ENCODE peak calls at places on chromosomes 6 and 20, in eight cellular contexts. N, X, B, V, Q, Z, O and J are unnamed samples.
A peak's percentile ranks its signal among the peaks of the same experiment; 100 is the strongest.

GRCh38 chr6:21123485-21124436 is 469.8 kb upstream of the SOX4 start:
- DNase-seq in N (no peak), X (no peak), B (no peak), V (no peak), Q (no peak), Z (no peak), O (no peak), J (no peak)

GRCh38 chr6:45590751-45591184 is 213.0 kb upstream of the SUPT3H start:
- DNase-seq in N (peak; percentile 63), X (no peak), B (peak; percentile 77), V (no peak), Q (no peak), Z (no peak), O (peak; percentile 51), J (no peak)

GRCh38 chr6:161009991-161010390 is 18.4 kb downstream of the MAP3K4 start:
- DNase-seq in N (no peak), X (no peak), B (no peak), V (no peak), Q (no peak), Z (no peak), O (no peak), J (no peak)

GRCh38 chr6:163260111-163260895 is 154.2 kb upstream of the QKI start:
- DNase-seq in N (peak; percentile 47), X (no peak), B (peak; percentile 65), V (no peak), Q (no peak), Z (no peak), O (peak; percentile 3), J (no peak)

GRCh38 chr6:7172605-7173185 is 64.9 kb downstream of the RREB1 start:
- DNase-seq in N (peak; percentile 62), X (no peak), B (peak; percentile 58), V (no peak), Q (no peak), Z (no peak), O (peak; percentile 79), J (no peak)

GRCh38 chr20:49115565-49115964 is 69.5 kb downstream of the CSE1L start:
- DNase-seq in N (peak; percentile 50), X (no peak), B (peak; percentile 71), V (no peak), Q (no peak), Z (no peak), O (peak; percentile 74), J (no peak)

GRCh38 chr20:54044156-54044555 is 26.2 kb downstream of the BCAS1 start:
- DNase-seq in N (peak; percentile 74), X (peak; percentile 64), B (peak; percentile 81), V (no peak), Q (no peak), Z (peak; percentile 62), O (peak; percentile 87), J (no peak)

GRCh38 chr20:33667245-33668086 is 723 bp downstream of the ACTL10 start:
- DNase-seq in N (peak; percentile 79), X (no peak), B (peak; percentile 86), V (no peak), Q (peak; percentile 69), Z (peak; percentile 40), O (peak; percentile 74), J (peak; percentile 97)

GRCh38 chr20:45970646-45971424 is 1.2 kb downstream of the ZNF335 start:
- DNase-seq in N (peak; percentile 18), X (no peak), B (peak; percentile 43), V (no peak), Q (no peak), Z (no peak), O (peak; percentile 32), J (peak; percentile 33)

GRCh38 chr6:97449437-97449966 is 166.5 kb upstream of the MMS22L start:
- DNase-seq in N (no peak), X (no peak), B (no peak), V (no peak), Q (no peak), Z (no peak), O (no peak), J (no peak)

GRCh38 chr6:149823013-149823412 is 41.1 kb downstream of the LRP11 start:
- DNase-seq in N (no peak), X (no peak), B (no peak), V (no peak), Q (no peak), Z (no peak), O (no peak), J (no peak)
- TF ChIP-seq CTCF in N (peak; percentile 14), X (no peak), B (no peak), V (no peak), Q (no peak), Z (no peak), O (no peak), J (no peak)

GRCh38 chr6:141594874-141595273 is 537.9 kb upstream of the GJE1 start:
- DNase-seq in N (no peak), X (no peak), B (no peak), V (no peak), Q (no peak), Z (no peak), O (peak; percentile 2), J (no peak)
- TF ChIP-seq CTCF in N (peak; percentile 23), X (no peak), B (no peak), V (no peak), Q (no peak), Z (peak; percentile 5), O (no peak), J (no peak)

GRCh38 chr20:7989379-7989778 is 30.2 kb downstream of the TMX4 start:
- DNase-seq in N (no peak), X (no peak), B (peak; percentile 11), V (no peak), Q (no peak), Z (no peak), O (peak; percentile 34), J (no peak)
- TF ChIP-seq CTCF in N (no peak), X (no peak), B (no peak), V (no peak), Q (no peak), Z (no peak), O (peak; percentile 11), J (no peak)

GRCh38 chr20:34956751-34957472 is 1.2 kb downstream of the MYH7B start:
- DNase-seq in N (no peak), X (no peak), B (no peak), V (no peak), Q (no peak), Z (no peak), O (no peak), J (no peak)

GRCh38 chr20:34953960-34954359 is 1.6 kb downstream of the GSS start:
- DNase-seq in N (no peak), X (no peak), B (no peak), V (no peak), Q (no peak), Z (no peak), O (no peak), J (no peak)

GRCh38 chr20:34954905-34955231 is 738 bp downstream of the GSS start:
- DNase-seq in N (no peak), X (no peak), B (peak; percentile 38), V (no peak), Q (no peak), Z (no peak), O (no peak), J (peak; percentile 50)

GRCh38 chr20:34956041-34956458 is 382 bp downstream of the MYH7B start:
- DNase-seq in N (no peak), X (no peak), B (no peak), V (no peak), Q (no peak), Z (no peak), O (no peak), J (no peak)

GRCh38 chr20:34955232-34956040 is at the start of the genes GSS and MYH7B:
- DNase-seq in N (peak; percentile 97), X (peak; percentile 68), B (peak; percentile 99), V (peak; percentile 93), Q (peak; percentile 98), Z (peak; percentile 95), O (peak; percentile 95), J (peak; percentile 100)
- TF ChIP-seq CTCF in N (peak; percentile 44), X (peak; percentile 62), B (peak; percentile 58), V (peak; percentile 51), Q (no peak), Z (peak; percentile 6), O (peak; percentile 58), J (no peak)

DNA sequence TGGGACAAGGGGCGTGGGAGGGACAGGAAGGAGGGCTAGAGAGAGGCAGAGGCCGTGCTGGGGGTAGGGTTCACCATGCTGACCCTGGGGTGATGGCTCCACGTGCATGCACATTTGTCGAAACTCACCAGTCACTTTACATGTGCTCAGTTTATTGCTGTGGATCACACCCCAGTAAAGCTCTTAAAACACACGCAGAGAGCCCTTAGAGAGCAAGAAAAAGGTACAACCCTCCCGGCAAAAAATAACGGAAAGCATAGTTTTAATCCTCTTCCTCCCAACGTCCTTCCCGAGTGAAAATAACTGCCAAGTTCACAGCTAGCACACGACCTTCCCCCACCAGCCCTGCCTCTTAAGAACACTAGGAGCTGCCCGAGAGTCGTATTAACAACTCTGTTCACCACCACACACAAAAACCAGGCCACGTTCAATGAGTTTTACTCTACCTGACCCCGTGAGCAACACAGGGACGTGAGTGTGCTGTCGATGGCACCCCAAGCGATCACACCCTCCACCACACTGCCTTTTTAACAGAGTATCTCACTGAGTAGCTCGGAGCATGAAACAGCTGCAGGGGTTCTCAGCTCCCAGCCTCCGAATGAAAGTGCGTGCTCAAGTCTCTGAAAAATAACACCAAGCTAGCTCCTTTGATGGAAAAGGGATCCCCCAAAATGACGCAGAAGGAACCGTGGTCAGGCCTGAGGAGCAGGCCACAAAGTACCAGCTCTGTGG is 39.7 kb downstream of the TAF4 start:
- DNase-seq in N (peak; percentile 82), X (peak; percentile 12), B (peak; percentile 85), V (no peak), Q (no peak), Z (no peak), O (peak; percentile 78), J (no peak)
- TF ChIP-seq CTCF in N (peak; percentile 93), X (peak; percentile 90), B (peak; percentile 88), V (peak; percentile 31), Q (peak; percentile 46), Z (no peak), O (peak; percentile 88), J (no peak)

DNA sequence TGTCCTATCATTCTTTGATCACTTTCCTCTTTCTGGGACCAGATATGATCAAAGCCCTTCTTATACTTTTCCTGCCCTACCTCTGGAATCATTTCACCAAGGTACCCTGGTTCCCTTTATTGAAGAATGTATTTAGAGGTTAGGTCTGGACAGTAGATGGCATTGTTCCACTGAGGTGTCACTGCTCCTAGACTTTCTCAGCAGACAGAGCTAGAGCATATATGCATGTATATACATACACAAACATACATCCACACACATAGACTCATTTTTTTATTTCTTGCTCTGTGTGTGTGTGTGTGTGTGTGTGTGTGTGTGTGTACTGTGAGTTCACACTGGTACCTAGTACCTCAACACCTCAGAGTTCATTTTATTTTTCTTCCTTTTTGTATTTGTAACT is 40.9 kb downstream of the PTPRA start:
- DNase-seq in N (peak; percentile 45), X (no peak), B (peak; percentile 54), V (no peak), Q (no peak), Z (peak; percentile 18), O (no peak), J (peak; percentile 2)
- TF ChIP-seq CTCF in N (peak; percentile 34), X (no peak), B (peak; percentile 22), V (no peak), Q (no peak), Z (no peak), O (no peak), J (no peak)